ENCODE peak calls at places on chromosomes 13 and 19, in nine cellular contexts. E is CD4-positive, alpha-beta T cell; N is esophagus squamous epithelium; G is pancreas; J is neural crest cell; O is Calu3; L is AG09319; X is lower leg skin; F is AG10803. C is an unnamed sample.

GRCh38 chr13:42041017-42041683 is 7.3 kb upstream of the DGKH start:
- DNase-seq in E (no peak), N (no peak), G (peak; percentile 74), J (peak; percentile 37), O (peak; percentile 51), L (no peak), X (peak; percentile 90), F (peak; percentile 45), C (peak; percentile 68)

GRCh38 chr19:13505761-13506549 is at the start of gene CACNA1A:
- DNase-seq in E (peak; percentile 1), N (no peak), G (peak; percentile 58), J (peak; percentile 23), O (no peak), L (no peak), X (no peak), F (peak; percentile 45), C (peak; percentile 57)

GRCh38 chr19:54429176-54429495 is 13.9 kb downstream of the TTYH1 start:
- DNase-seq in E (no peak), N (no peak), G (no peak), J (no peak), O (no peak), L (no peak), X (no peak), F (no peak), C (no peak)

GRCh38 chr19:6413291-6413690 is 11.3 kb downstream of the KHSRP start:
- DNase-seq in E (no peak), N (no peak), G (no peak), J (no peak), O (no peak), L (no peak), X (no peak), F (no peak), C (no peak)

GRCh38 chr19:35130761-35131720 is 3.8 kb downstream of the LGI4 start:
- DNase-seq in E (no peak), N (no peak), G (no peak), J (no peak), O (no peak), L (no peak), X (no peak), F (no peak), C (no peak)

GRCh38 chr13:60397693-60398437 is 845 bp downstream of the TDRD3 start:
- DNase-seq in E (peak; percentile 34), N (peak; percentile 7), G (peak; percentile 82), J (peak; percentile 56), O (peak; percentile 10), L (no peak), X (peak; percentile 91), F (peak; percentile 72), C (peak; percentile 73)

GRCh38 chr13:47869780-47870179 is 131.3 kb downstream of the SUCLA2 start:
- DNase-seq in E (no peak), N (no peak), G (no peak), J (no peak), O (no peak), L (no peak), X (no peak), F (no peak), C (no peak)

GRCh38 chr19:28159065-28159464 is 1053.9 kb downstream of the UQCRFS1 start:
- DNase-seq in E (no peak), N (no peak), G (no peak), J (no peak), O (no peak), L (no peak), X (no peak), F (no peak), C (no peak)

GRCh38 chr13:79973533-79973963 is 367.4 kb downstream of the SPRY2 start:
- DNase-seq in E (no peak), N (no peak), G (no peak), J (no peak), O (no peak), L (no peak), X (no peak), F (no peak), C (no peak)

GRCh38 chr13:31056650-31057275 is 104.9 kb downstream of the HSPH1 start:
- DNase-seq in E (no peak), N (no peak), G (no peak), J (no peak), O (no peak), L (no peak), X (no peak), F (peak; percentile 76), C (peak; percentile 20)

GRCh38 chr13:40031031-40031430 is 375.6 kb downstream of the COG6 start:
- DNase-seq in E (no peak), N (no peak), G (no peak), J (no peak), O (no peak), L (no peak), X (no peak), F (peak; percentile 47), C (no peak)

GRCh38 chr13:106132216-106132615 is 403.2 kb downstream of the EFNB2 start:
- DNase-seq in E (no peak), N (no peak), G (no peak), J (no peak), O (no peak), L (no peak), X (no peak), F (no peak), C (no peak)

GRCh38 chr13:106129993-106130392 is 405.5 kb downstream of the EFNB2 start:
- DNase-seq in E (no peak), N (no peak), G (no peak), J (no peak), O (no peak), L (no peak), X (no peak), F (no peak), C (no peak)

GRCh38 chr13:106138620-106139019 is 396.8 kb downstream of the EFNB2 start:
- DNase-seq in E (no peak), N (no peak), G (no peak), J (no peak), O (no peak), L (no peak), X (no peak), F (no peak), C (no peak)

GRCh38 chr13:106129273-106129672 is 406.2 kb downstream of the EFNB2 start:
- DNase-seq in E (no peak), N (no peak), G (no peak), J (no peak), O (no peak), L (no peak), X (no peak), F (no peak), C (no peak)

GRCh38 chr13:106133025-106133424 is 402.4 kb downstream of the EFNB2 start:
- DNase-seq in E (no peak), N (no peak), G (no peak), J (no peak), O (no peak), L (no peak), X (no peak), F (peak; percentile 85), C (no peak)
- TF ChIP-seq CTCF in E (no peak), N (no peak), G (no peak), J (no peak), O (no peak), L (no peak), X (no peak), F (no peak), C (no peak)

DNA sequence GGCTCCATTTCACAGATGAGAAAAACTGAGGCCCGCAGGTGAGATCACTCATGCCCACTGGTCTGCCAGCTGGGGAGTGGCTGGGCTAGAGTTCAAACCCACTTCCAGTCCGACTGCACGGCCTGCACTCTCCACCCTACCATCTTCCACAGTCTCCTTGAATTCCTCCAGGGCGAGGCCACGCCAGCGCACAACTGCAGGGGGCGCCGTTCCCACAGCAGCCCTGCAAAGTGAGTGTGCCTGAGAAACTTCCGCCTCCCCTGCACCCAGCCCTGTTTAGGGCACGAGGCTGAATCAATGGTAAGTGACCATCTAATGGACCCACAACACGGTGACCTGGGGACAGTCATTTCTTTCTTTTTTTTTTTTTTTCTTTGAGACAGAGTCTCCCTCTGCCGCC is 829 bp upstream of the ATCAY start:
- DNase-seq in E (no peak), N (no peak), G (no peak), J (no peak), O (no peak), L (no peak), X (no peak), F (no peak), C (no peak)
- TF ChIP-seq CTCF in E (no peak), N (no peak), G (no peak), J (peak; percentile 40), O (no peak), L (no peak), X (no peak), F (no peak), C (peak; percentile 61)

DNA sequence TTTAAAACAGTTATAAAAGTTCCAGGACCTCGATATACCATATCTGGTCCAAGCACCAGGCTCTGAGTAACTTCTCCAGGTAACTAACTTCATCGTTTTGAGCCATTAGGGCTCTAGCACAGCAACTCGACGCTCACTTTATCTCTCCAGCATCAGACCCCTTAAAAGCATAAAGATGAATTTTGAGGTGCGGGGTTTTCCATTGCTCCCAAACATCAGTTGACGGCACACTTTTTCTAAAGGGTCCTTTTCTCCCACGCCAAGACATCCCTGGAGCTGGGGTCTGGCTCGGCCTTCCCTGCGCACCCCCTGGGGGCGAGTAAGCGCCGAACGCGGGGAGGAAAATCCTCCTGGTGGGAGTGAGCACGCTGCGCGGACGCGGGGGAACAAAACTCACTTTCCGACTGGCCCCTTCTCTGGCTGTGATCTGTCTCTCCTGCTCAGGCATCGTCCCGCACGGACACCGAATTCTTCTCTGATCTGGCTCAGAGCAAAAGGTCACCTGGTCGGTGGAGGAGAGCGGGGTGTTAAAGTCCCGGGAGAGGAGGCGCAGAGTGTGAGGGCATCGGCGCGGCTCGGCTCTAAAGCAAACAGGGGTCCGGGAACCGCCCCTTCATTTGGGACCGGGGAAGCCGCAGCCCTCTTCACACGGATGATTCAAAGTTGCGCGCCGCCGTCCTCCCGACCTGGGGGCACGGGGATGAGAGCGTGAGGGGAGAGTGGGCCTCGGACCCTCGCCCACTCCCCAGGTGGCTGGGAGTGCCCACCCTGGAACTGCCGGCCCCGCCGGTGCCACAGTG is at the start of gene ATP7B:
- DNase-seq in E (peak; percentile 1), N (no peak), G (no peak), J (no peak), O (no peak), L (no peak), X (peak; percentile 90), F (no peak), C (peak; percentile 43)
- TF ChIP-seq CTCF in E (no peak), N (no peak), G (no peak), J (peak; percentile 41), O (no peak), L (peak; percentile 8), X (no peak), F (peak; percentile 25), C (no peak)

DNA sequence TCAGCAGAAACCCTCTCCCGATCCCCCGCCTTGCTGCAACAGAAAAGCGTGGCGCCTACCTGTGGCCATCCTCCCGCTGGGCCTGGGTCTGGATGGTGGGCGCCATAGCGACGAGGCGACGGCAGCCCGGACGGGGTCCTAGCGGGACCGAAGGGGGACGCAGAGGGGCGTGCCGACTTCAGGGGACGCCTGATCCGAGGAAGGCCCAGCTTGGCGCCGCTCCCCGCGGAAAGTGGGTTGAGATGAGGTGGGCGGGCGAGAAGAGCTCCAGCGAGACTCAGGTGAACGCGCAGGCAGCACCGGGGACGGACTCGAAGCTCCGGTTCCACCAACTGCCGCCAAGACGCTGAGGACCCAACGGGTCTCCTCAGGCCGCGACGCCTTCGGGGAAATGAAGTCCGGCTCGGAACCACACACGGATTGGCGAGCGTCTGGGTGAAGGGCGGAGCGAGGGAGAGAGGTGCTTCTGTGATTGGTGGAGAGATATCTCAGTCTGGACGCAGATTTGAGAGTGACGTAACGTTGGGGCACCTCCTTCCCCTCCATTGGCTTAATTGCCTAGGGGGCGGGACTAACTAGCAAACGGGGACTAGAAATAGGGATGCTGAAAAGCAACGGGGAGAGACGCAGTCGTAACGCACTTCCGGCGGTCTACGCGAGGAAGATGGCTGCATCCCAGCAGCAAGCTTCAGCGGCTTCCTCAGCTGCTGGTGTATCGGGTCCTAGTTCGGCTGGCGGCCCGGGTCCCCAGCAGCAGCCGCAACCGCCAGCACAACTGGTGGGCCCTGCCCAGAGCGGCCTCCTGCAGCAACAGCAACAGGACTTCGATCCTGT is at the start of the genes MED29 and PAF1:
- DNase-seq in E (peak; percentile 93), N (peak; percentile 96), G (peak; percentile 89), J (peak; percentile 83), O (peak; percentile 98), L (peak; percentile 99), X (peak; percentile 99), F (peak; percentile 99), C (peak; percentile 87)
- TF ChIP-seq CTCF in E (no peak), N (peak; percentile 8), G (no peak), J (peak; percentile 33), O (no peak), L (no peak), X (no peak), F (no peak), C (no peak)